ENCODE peak calls at places on chromosome 12, in nine cellular contexts. R is Peyer's patch; F is activated CD4-positive, alpha-beta T cell treated with anti-CD3 and anti-CD28 coated beads for 4 hours; X is fibroblast of the aortic adventitia; D is activated T-cell treated with anti-CD3 and anti-CD28 coated beads, Interleukin-2, amount 50 U/mL, for 72 hours; Q is glutamatergic neuron; Z is adipocyte; W is fibroblast of mammary gland; S is CD4-positive, CD25-positive, alpha-beta regulatory T cell. J is an unnamed sample.

GRCh38 chr12:52214421-52214802 is 18.6 kb upstream of the KRT7 start:
- DNase-seq in S (no peak), D (no peak), R (no peak), X (no peak), W (no peak), Q (no peak), Z (no peak), F (no peak), J (no peak)

GRCh38 chr12:114700392-114701103 is 16.6 kb upstream of the TBX3 start:
- DNase-seq in D (no peak), R (no peak), S (no peak), W (no peak), F (no peak), X (no peak), Z (no peak), Q (no peak), J (no peak)

GRCh38 chr12:25615119-25615518 is 62.0 kb upstream of the LMNTD1 start:
- DNase-seq in Z (peak), D (no peak), S (no peak), W (peak), Q (no peak), F (no peak), X (peak), R (no peak), J (peak)

GRCh38 chr12:93682846-93683261 is 5.7 kb downstream of the CRADD start:
- DNase-seq in Q (no peak), S (no peak), Z (no peak), D (no peak), W (no peak), R (no peak), X (no peak), F (no peak), J (no peak)

GRCh38 chr12:67239061-67239460 is 30.1 kb upstream of the CAND1 start:
- DNase-seq in Z (peak), Q (no peak), S (no peak), D (no peak), F (no peak), X (peak), R (no peak), W (peak), J (no peak)

GRCh38 chr12:99996095-99996494 is 11.4 kb upstream of the ANKS1B start:
- DNase-seq in X (no peak), Z (no peak), F (no peak), S (no peak), R (no peak), D (no peak), W (no peak), Q (no peak), J (no peak)

GRCh38 chr12:76542908-76543307 is 16.7 kb downstream of the OSBPL8 start:
- DNase-seq in F (no peak), X (no peak), Q (no peak), D (no peak), S (no peak), R (no peak), Z (no peak), W (no peak), J (no peak)

GRCh38 chr12:58656254-58657009 is 263.9 kb downstream of the LRIG3 start:
- DNase-seq in Z (no peak), S (no peak), W (no peak), Q (no peak), D (no peak), X (no peak), R (no peak), F (no peak), J (no peak)

GRCh38 chr12:121731473-121731872 is 18.9 kb downstream of the TMEM120B start:
- DNase-seq in F (no peak), D (no peak), Z (no peak), R (no peak), X (no peak), Q (no peak), W (no peak), S (no peak), J (no peak)

GRCh38 chr12:52521581-52522266 is 1.5 kb upstream of the KRT5 start:
- DNase-seq in Z (no peak), F (no peak), R (peak), S (no peak), Q (no peak), D (no peak), W (peak), X (no peak), J (no peak)

J was measured in GM03348.